ENCODE peak calls at places on chromosomes 6 and 20, in four cellular contexts. G is K562, M is SK-N-SH, Q is HepG2. D is an unnamed sample.
A peak's percentile ranks its signal among the peaks of the same experiment; 100 is the strongest.

GRCh38 chr20:11986954-11987353 is 69.3 kb downstream of the BTBD3 start:
- DNase-seq in M (no peak), Q (no peak), G (no peak), D (no peak)

GRCh38 chr6:37784585-37784967 is 35.0 kb upstream of the ZFAND3 start:
- DNase-seq in M (peak; percentile 85), G (no peak), Q (no peak), D (no peak)

GRCh38 chr6:72422126-72422680 is 199.7 kb upstream of the KCNQ5 start:
- DNase-seq in M (no peak), Q (no peak), G (no peak), D (no peak)

GRCh38 chr6:3977875-3978711 is 100.8 kb downstream of the FAM217A start:
- DNase-seq in M (no peak), G (peak; percentile 53), Q (peak; percentile 51), D (peak; percentile 74)

GRCh38 chr20:61758556-61759200 is 307.0 kb downstream of the TAF4 start:
- DNase-seq in G (no peak), M (no peak), Q (no peak), D (no peak)

GRCh38 chr6:142071981-142072380 is 60.7 kb upstream of the GJE1 start:
- DNase-seq in G (no peak), M (no peak), Q (peak; percentile 73), D (peak; percentile 22)

GRCh38 chr20:50190251-50191064 is at the start of gene CEBPB:
- DNase-seq in Q (peak; percentile 90), G (peak; percentile 96), M (peak; percentile 100), D (peak; percentile 76)

GRCh38 chr6:158285321-158285960 is 26.8 kb upstream of the TULP4 start:
- DNase-seq in Q (no peak), M (no peak), G (no peak), D (no peak)

GRCh38 chr20:64278319-64278681 is 22.8 kb downstream of the PCMTD2 start:
- DNase-seq in G (no peak), Q (no peak), M (no peak), D (no peak)

GRCh38 chr6:21887301-21888185 is 294.0 kb downstream of the SOX4 start:
- DNase-seq in G (no peak), M (no peak), Q (peak; percentile 7), D (no peak)

GRCh38 chr6:57102976-57103375 is 13.0 kb downstream of the ZNF451 start:
- DNase-seq in Q (no peak), M (no peak), G (no peak), D (no peak)

GRCh38 chr20:5065489-5066383 is 54.0 kb downstream of the PCNA start:
- DNase-seq in Q (peak; percentile 84), M (no peak), G (no peak), D (peak; percentile 88)

GRCh38 chr20:53915459-53916172 is 154.8 kb downstream of the BCAS1 start:
- DNase-seq in M (peak; percentile 86), G (peak; percentile 88), Q (peak; percentile 84), D (peak; percentile 72)

GRCh38 chr20:41137412-41138216 is at the start of gene PLCG1:
- DNase-seq in M (peak; percentile 98), G (peak; percentile 91), Q (peak; percentile 72), D (no peak)

GRCh38 chr20:23574977-23575376 is 6.7 kb upstream of the CST9L start:
- DNase-seq in G (no peak), M (no peak), Q (no peak), D (no peak)

GRCh38 chr20:43726811-43727338 is at the start of gene GTSF1L:
- DNase-seq in M (no peak), Q (no peak), G (no peak), D (no peak)

GRCh38 chr6:30942338-30943060 is 1.7 kb downstream of the MUCL3 start:
- DNase-seq in Q (peak; percentile 86), G (peak; percentile 85), M (peak; percentile 41), D (peak; percentile 83)

GRCh38 chr6:96022225-96022624 is 6.5 kb downstream of the FUT9 start:
- DNase-seq in M (no peak), Q (no peak), G (no peak), D (peak; percentile 0)

GRCh38 chr6:30748301-30748769 is 4.0 kb upstream of the IER3 start:
- DNase-seq in G (no peak), Q (no peak), M (no peak), D (no peak)

GRCh38 chr6:21965029-21965428 is 331.8 kb downstream of the PRL start:
- DNase-seq in G (no peak), M (no peak), Q (no peak), D (no peak)

GRCh38 chr6:116451916-116452315 is 9.3 kb upstream of the CALHM6 start:
- DNase-seq in G (no peak), Q (no peak), M (no peak), D (no peak)

GRCh38 chr20:8132632-8133587 is 844 bp downstream of the PLCB1 start:
- DNase-seq in M (no peak), G (no peak), Q (no peak), D (no peak)

GRCh38 chr6:26215200-26216014 is 128.2 kb downstream of the HFE start:
- DNase-seq in M (no peak), G (no peak), Q (peak; percentile 39), D (no peak)

GRCh38 chr6:155185544-155185943 is 78.3 kb upstream of the CLDN20 start:
- DNase-seq in Q (no peak), G (no peak), M (no peak), D (peak; percentile 23)

GRCh38 chr20:43331911-43332310 is 125.8 kb upstream of the SRSF6 start:
- DNase-seq in M (no peak), G (no peak), Q (no peak), D (no peak)

GRCh38 chr20:32574296-32575226 is 10.6 kb downstream of the NOL4L start:
- DNase-seq in Q (no peak), M (no peak), G (peak; percentile 85), D (no peak)

GRCh38 chr6:108175592-108176279 is 9.9 kb downstream of the NR2E1 start:
- DNase-seq in G (peak; percentile 52), M (peak; percentile 43), Q (no peak), D (no peak)

GRCh38 chr20:24577271-24577909 is 108.0 kb downstream of the SYNDIG1 start:
- DNase-seq in M (no peak), G (no peak), Q (no peak), D (no peak)

GRCh38 chr6:14953806-14954205 is 292.1 kb upstream of the JARID2 start:
- DNase-seq in G (no peak), Q (no peak), M (no peak), D (no peak)
- H2AFZ ChIP-seq in G (no peak overlapping the region), Q (no peak overlapping the region), M (no peak overlapping the region), D (no peak overlapping the region)

DNA sequence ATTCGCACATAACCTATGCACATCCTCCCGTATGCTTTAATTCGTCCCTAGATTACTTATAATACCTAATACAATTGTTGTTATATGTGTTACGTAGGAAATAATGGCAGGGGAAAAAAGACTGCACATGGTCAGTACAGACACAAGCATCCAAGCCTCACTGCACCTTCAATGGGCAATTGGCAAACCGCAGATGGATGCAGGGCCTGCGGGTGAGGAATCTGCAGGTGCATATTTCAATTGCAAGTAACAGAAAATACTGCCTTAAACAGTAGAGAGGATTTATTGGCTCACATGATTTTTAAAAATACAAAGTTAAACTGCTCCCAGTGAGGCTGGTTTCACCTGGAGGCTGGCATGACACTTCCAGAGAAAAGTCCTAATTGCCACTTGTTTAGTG is 142.1 kb upstream of the MLN start:
- DNase-seq in M (no peak), G (no peak), Q (no peak), D (no peak)
- TF ChIP-seq JUND in M (no peak), G (no peak), Q (no peak), D (no peak)

DNA sequence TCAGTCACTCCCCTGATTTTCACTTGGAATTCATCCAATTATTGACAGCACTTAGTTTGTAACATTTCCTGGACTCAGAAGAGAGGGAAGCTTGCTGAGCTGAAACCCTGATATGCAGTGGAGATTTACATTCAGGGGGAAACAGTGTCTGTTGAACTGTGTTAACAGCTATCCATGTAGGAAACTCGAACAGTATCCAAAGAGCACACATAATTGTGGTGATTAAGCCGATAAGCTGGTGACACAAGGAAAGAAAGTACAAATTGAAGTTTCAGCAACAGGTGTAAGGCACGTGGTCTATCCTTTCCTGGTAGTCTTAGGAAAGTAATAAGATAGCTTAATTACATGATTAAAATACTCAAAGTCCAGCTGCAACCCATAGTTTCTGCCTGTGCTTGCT is 78.1 kb upstream of the FLRT3 start:
- DNase-seq in M (no peak), Q (no peak), G (no peak), D (no peak)
- TF ChIP-seq ELF1 in M (no peak), Q (no peak), G (no peak), D (no peak)

DNA sequence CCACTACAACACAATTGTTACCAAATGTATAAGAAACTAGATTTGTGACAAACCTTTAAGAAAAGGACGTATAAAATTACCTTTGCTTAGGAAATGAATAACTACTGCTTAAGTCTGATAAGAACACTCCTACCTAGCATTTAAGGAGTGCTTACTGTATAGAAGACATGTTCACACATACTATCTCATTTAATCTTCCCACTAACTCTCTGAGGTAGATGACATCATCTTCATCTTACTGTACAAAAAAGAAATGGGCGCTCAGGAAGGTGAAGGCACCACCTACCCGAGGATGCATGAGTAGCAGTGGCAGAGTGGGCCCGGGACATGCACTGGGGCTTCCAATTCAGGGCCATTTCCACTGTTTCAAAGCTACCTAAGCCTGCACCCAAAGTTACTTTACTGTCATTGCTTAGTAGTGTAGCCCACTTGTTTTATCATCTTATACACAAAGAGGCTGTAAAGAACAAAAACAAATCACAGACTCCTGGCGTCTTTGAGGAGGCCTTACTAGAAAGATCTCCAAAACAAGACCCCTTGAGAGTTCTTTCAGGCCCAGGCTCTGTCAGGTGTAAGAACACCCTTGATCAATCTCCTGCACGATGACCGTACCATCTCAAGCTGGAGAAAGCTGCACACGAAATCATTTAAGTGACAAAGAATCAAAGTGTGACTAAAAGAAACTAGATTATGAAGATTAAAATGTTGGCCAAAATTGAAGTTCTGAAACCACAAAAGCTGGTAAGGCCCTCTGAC is 128.0 kb downstream of the INSM1 start:
- DNase-seq in G (no peak), Q (no peak), M (no peak), D (no peak)
- H2AFZ ChIP-seq in G (no peak overlapping the region), Q (no peak overlapping the region), M (no peak overlapping the region), D (no peak overlapping the region)

DNA sequence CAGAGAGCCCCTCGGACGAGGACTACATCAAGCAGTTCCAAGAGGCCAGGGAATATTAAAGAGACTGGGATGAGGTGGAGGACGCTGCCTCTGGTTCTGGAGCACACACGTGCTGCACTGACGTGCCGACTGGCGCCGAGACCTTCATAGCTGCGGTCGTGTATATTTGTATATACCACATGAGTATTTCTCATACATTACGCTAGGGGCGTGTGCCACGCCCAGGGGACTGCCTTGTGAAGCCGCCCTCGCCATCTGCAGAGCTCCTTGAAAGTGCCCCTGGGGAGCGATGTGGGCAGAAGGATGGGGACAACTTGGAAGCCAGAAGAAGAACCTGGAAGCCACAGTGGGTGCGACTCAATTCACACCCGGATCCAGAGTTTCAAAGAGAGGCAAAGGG is 78.3 kb downstream of the ISM1 start:
- DNase-seq in M (no peak), G (peak; percentile 14), Q (no peak), D (no peak)
- TF ChIP-seq JUND in M (no peak), G (no peak), Q (no peak), D (no peak)

GRCh38 chr20:57038608-57039440 is 227.6 kb downstream of the BMP7 start:
- DNase-seq in M (no peak), G (no peak), Q (no peak), D (no peak)
- TF ChIP-seq ELF1 in M (no peak), G (no peak), Q (no peak), D (no peak)

D was measured in HCT116.